ENCODE peak calls at places on chromosomes 16 and 17, in five cellular contexts. W is K562, U is PC-3, B is H9, M is astrocyte. G is an unnamed sample.

GRCh38 chr17:67492251-67492740 is 115.2 kb downstream of the PITPNC1 start:
- DNase-seq in U (no peak), W (no peak), B (peak; percentile 31), M (no peak), G (no peak)

GRCh38 chr16:57624044-57624688 is 4.3 kb upstream of the ADGRG1 start:
- DNase-seq in M (no peak), U (no peak), W (no peak), B (no peak), G (peak; percentile 36)

GRCh38 chr17:75191584-75191983 is 8.8 kb upstream of the SUMO2 start:
- DNase-seq in W (peak; percentile 60), M (no peak), U (no peak), B (no peak), G (peak; percentile 59)

GRCh38 chr17:9071016-9071415 is 49.7 kb downstream of the NTN1 start:
- DNase-seq in M (no peak), B (no peak), W (no peak), U (no peak), G (no peak)

GRCh38 chr17:59494757-59495368 is 70.5 kb upstream of the DHX40 start:
- DNase-seq in M (no peak), W (no peak), B (no peak), U (no peak), G (no peak)

GRCh38 chr17:76558210-76559095 is 18.6 kb downstream of the PRCD start:
- DNase-seq in B (no peak), M (no peak), W (peak; percentile 64), U (peak; percentile 52), G (peak; percentile 63)

GRCh38 chr16:7086842-7087616 is 245.6 kb upstream of the RBFOX1 start:
- DNase-seq in W (peak; percentile 25), M (no peak), U (peak; percentile 1), B (peak; percentile 88), G (no peak)

GRCh38 chr16:55508941-55509920 is at the start of gene LPCAT2:
- DNase-seq in M (peak; percentile 73), B (peak; percentile 93), U (peak; percentile 73), W (peak; percentile 90), G (peak; percentile 93)

GRCh38 chr16:87382023-87382785 is 1.4 kb downstream of the FBXO31 start:
- DNase-seq in B (no peak), M (no peak), W (no peak), U (no peak), G (peak; percentile 40)

GRCh38 chr16:57115504-57116182 is 23.3 kb downstream of the CPNE2 start:
- DNase-seq in B (no peak), W (no peak), M (peak; percentile 39), U (no peak), G (no peak)

GRCh38 chr17:20066253-20066652 is 57.1 kb downstream of the SPECC1 start:
- DNase-seq in B (no peak), M (peak; percentile 93), U (peak; percentile 99), W (no peak), G (peak; percentile 86)

GRCh38 chr17:82012482-82013295 is 10.0 kb downstream of the CENPX start:
- DNase-seq in W (no peak), B (no peak), U (no peak), M (no peak), G (no peak)

GRCh38 chr16:66409156-66409555 is 17.9 kb upstream of the BEAN1 start:
- DNase-seq in B (no peak), W (no peak), M (peak; percentile 85), U (peak; percentile 73), G (peak; percentile 63)

GRCh38 chr17:31580331-31581021 is 189.0 kb downstream of the RAB11FIP4 start:
- DNase-seq in U (peak; percentile 69), W (no peak), B (no peak), M (peak; percentile 81), G (peak; percentile 95)

GRCh38 chr16:86772671-86773338 is 194.5 kb downstream of the FOXL1 start:
- DNase-seq in U (peak; percentile 4), W (no peak), B (no peak), M (peak; percentile 95), G (peak; percentile 93)

GRCh38 chr17:71864754-71865153 is 256.1 kb upstream of the SOX9 start:
- DNase-seq in M (no peak), U (no peak), B (no peak), W (no peak), G (no peak)

GRCh38 chr17:12982224-12982623 is 35.6 kb downstream of the ELAC2 start:
- DNase-seq in U (no peak), W (no peak), B (no peak), M (no peak), G (no peak)

GRCh38 chr17:27566673-27567562 is 64.1 kb upstream of the LGALS9 start:
- DNase-seq in U (no peak), W (peak; percentile 58), B (no peak), M (no peak), G (peak; percentile 31)

GRCh38 chr17:10805911-10806310 is 2.0 kb upstream of the TMEM238L start:
- DNase-seq in B (no peak), W (no peak), M (no peak), U (no peak), G (no peak)

GRCh38 chr17:17567631-17568030 is 23.9 kb downstream of the PEMT start:
- DNase-seq in M (peak; percentile 8), U (no peak), W (no peak), B (no peak), G (no peak)

GRCh38 chr16:17396762-17397498 is 73.8 kb downstream of the XYLT1 start:
- DNase-seq in B (no peak), W (no peak), U (no peak), M (peak; percentile 36), G (peak; percentile 31)

GRCh38 chr17:37818689-37819088 is 73.8 kb upstream of the HNF1B start:
- DNase-seq in M (peak; percentile 83), U (peak; percentile 87), B (no peak), W (no peak), G (peak; percentile 28)

GRCh38 chr17:21242026-21242700 is 11.0 kb downstream of the NATD1 start:
- DNase-seq in B (no peak), W (no peak), U (peak; percentile 19), M (no peak), G (peak; percentile 57)

GRCh38 chr17:82110298-82110697 is 12.3 kb upstream of the FASN start:
- DNase-seq in M (no peak), W (no peak), B (no peak), U (peak; percentile 94), G (no peak)

GRCh38 chr16:6704306-6704705 is 628.3 kb upstream of the RBFOX1 start:
- DNase-seq in B (no peak), U (no peak), M (no peak), W (no peak), G (no peak)

GRCh38 chr16:50121721-50122445 is 31.2 kb upstream of the TENT4B start:
- DNase-seq in W (no peak), B (no peak), U (no peak), M (no peak), G (no peak)
- H2AFZ ChIP-seq in W (no peak overlapping the region), B (peak overlapping the region; percentile 50), U (no peak overlapping the region), M (no peak overlapping the region), G (no peak overlapping the region)

GRCh38 chr16:85227262-85227923 is 115.1 kb upstream of the CIBAR2 start:
- DNase-seq in M (peak; percentile 86), U (no peak), B (no peak), W (no peak), G (no peak)
- H3K9ac ChIP-seq in M (peak overlapping the region; percentile 21), U (no peak overlapping the region), B (no peak overlapping the region), W (no peak overlapping the region), G (peak overlapping the region; percentile 26)

DNA sequence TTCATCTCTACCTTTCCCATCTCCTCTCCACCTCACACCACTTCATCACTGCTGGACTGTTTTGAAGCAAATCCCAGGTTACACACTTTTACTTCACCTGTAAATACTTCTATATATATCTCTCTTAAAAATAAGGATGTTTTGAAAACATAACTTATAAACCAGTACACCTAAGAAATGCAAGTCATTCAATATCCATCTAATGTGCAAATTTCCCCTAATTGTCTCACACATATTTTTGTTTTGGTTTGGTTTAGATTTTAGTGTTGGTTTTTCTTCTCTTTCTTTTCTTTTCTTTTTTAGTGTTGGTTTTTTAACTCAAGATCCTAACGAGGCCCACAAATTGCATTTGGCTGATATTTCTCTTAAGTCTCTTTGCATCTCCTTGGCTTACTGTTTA is 17.9 kb upstream of the ZNF19 start:
- DNase-seq in B (no peak), M (no peak), W (no peak), U (no peak), G (no peak)
- H2AFZ ChIP-seq in B (no peak overlapping the region), M (no peak overlapping the region), W (no peak overlapping the region), U (no peak overlapping the region), G (no peak overlapping the region)

GRCh38 chr17:79608729-79609039 is 2.2 kb downstream of the RBFOX3 start:
- DNase-seq in U (no peak), B (no peak), M (no peak), W (peak; percentile 41), G (no peak)
- H3K9ac ChIP-seq in U (no peak overlapping the region), B (no peak overlapping the region), M (no peak overlapping the region), W (no peak overlapping the region), G (no peak overlapping the region)

GRCh38 chr16:74775255-74775654 is 635 bp upstream of the FA2H start:
- DNase-seq in U (no peak), B (no peak), M (no peak), W (no peak), G (no peak)
- H2AFZ ChIP-seq in U (peak overlapping the region; percentile 92), B (no peak overlapping the region), M (no peak overlapping the region), W (no peak overlapping the region), G (no peak overlapping the region)

GRCh38 chr17:1060991-1061390 is 64.1 kb downstream of the TIMM22 start:
- DNase-seq in W (peak; percentile 13), B (no peak), M (peak; percentile 97), U (peak; percentile 95), G (peak; percentile 99)
- H3K9ac ChIP-seq in W (no peak overlapping the region), B (no peak overlapping the region), M (no peak overlapping the region), U (no peak overlapping the region), G (no peak overlapping the region)

G was measured in GM23248.